ENCODE peak calls at places on chromosome 7, in six cellular contexts. E, X, A, L, T and O are unnamed samples.

GRCh38 chr7:122887198-122887597 is 938 bp upstream of the CADPS2 start:
- DNase-seq in T (peak), X (peak), E (peak), L (peak), A (peak), O (no peak)

GRCh38 chr7:19455508-19456132 is 253.2 kb downstream of the POLR1F start:
- DNase-seq in X (peak), E (no peak), A (no peak), L (no peak), T (no peak), O (no peak)

GRCh38 chr7:101507791-101508252 is 121.3 kb downstream of the MYL10 start:
- DNase-seq in X (peak), E (peak), T (peak), A (peak), L (peak), O (peak)

GRCh38 chr7:120843121-120843520 is 14.8 kb downstream of the TSPAN12 start:
- DNase-seq in L (no peak), T (no peak), E (no peak), A (no peak), X (no peak), O (no peak)

GRCh38 chr7:153381275-153382119 is 621.9 kb downstream of the ACTR3B start:
- DNase-seq in X (no peak), E (no peak), L (no peak), T (no peak), A (peak), O (peak)

GRCh38 chr7:109059089-109059488 is 489.4 kb downstream of the DNAJB9 start:
- DNase-seq in T (no peak), L (no peak), A (no peak), E (no peak), X (no peak), O (no peak)

GRCh38 chr7:48031111-48031510 is 2.2 kb upstream of the SUN3 start:
- DNase-seq in E (no peak), T (no peak), X (no peak), L (no peak), A (no peak), O (no peak)

GRCh38 chr7:97346349-97346748 is 228.9 kb downstream of the SDHAF3 start:
- DNase-seq in L (no peak), A (no peak), X (no peak), E (no peak), T (no peak), O (no peak)

GRCh38 chr7:818031-818699 is 14.1 kb upstream of the SUN1 start:
- DNase-seq in A (no peak), T (peak), L (no peak), E (peak), X (peak), O (no peak)

GRCh38 chr7:81284576-81284975 is 365.7 kb upstream of the SEMA3C start:
- DNase-seq in T (peak), X (peak), A (no peak), L (no peak), E (no peak), O (no peak)

GRCh38 chr7:159126496-159127345 is 17.9 kb downstream of the VIPR2 start:
- DNase-seq in T (no peak), E (no peak), A (no peak), L (no peak), X (no peak), O (no peak)

GRCh38 chr7:141511370-141512335 is 39.6 kb upstream of the AGK start:
- DNase-seq in E (no peak), A (no peak), X (peak), L (peak), T (no peak), O (no peak)

GRCh38 chr7:94477878-94478277 is 31.7 kb upstream of the CASD1 start:
- DNase-seq in T (no peak), X (no peak), A (no peak), L (no peak), E (no peak), O (no peak)

GRCh38 chr7:134935701-134936100 is 50.6 kb upstream of the AGBL3 start:
- DNase-seq in E (peak), A (no peak), L (no peak), X (peak), T (no peak), O (no peak)

GRCh38 chr7:154504938-154505337 is 452.7 kb downstream of the DPP6 start:
- DNase-seq in X (no peak), T (no peak), L (no peak), A (no peak), E (no peak), O (no peak)

GRCh38 chr7:154505362-154505761 is 453.2 kb downstream of the DPP6 start:
- DNase-seq in L (no peak), E (no peak), A (no peak), X (no peak), T (no peak), O (no peak)

GRCh38 chr7:154509192-154509591 is 457.0 kb downstream of the DPP6 start:
- DNase-seq in A (no peak), L (no peak), E (no peak), T (no peak), X (no peak), O (no peak)

DNA sequence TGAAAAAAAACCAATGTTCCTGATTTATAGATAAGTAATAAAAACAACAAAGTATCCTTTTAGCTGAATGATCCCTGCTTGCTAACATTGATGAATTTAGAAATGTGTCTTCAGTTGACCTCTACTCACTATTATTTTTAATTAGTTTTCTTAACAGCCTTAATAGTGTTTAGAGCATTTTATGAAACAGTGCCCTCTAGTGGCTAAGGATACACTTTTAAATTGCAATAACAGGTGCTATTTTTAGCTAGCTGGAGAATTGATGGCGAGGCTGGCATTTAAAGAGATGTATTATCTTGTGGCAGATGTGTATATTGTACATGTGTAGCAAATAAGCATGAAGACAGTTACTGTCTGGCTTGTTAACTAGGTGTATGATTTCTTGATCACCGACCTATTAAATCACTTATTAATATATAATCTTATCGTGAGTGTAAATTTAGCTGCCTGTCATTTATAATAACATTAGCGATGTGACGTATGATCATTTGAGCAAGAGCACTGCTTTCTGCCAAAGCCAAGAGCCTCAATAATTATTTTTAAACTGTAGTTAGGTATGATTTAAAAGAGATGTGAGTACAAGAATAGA is 451.9 kb downstream of the DPP6 start:
- DNase-seq in E (peak), A (peak), T (peak), X (peak), L (no peak), O (no peak)
- TF ChIP-seq CTCF in E (peak), A (peak), T (peak), X (peak), L (peak), O (peak)

GRCh38 chr7:98922392-98923107 is 44.2 kb downstream of the TRRAP start:
- DNase-seq in X (peak), E (peak), L (no peak), T (peak), A (no peak), O (no peak)
- TF ChIP-seq CTCF in X (peak), E (no peak), L (no peak), T (no peak), A (no peak), O (no peak)

DNA sequence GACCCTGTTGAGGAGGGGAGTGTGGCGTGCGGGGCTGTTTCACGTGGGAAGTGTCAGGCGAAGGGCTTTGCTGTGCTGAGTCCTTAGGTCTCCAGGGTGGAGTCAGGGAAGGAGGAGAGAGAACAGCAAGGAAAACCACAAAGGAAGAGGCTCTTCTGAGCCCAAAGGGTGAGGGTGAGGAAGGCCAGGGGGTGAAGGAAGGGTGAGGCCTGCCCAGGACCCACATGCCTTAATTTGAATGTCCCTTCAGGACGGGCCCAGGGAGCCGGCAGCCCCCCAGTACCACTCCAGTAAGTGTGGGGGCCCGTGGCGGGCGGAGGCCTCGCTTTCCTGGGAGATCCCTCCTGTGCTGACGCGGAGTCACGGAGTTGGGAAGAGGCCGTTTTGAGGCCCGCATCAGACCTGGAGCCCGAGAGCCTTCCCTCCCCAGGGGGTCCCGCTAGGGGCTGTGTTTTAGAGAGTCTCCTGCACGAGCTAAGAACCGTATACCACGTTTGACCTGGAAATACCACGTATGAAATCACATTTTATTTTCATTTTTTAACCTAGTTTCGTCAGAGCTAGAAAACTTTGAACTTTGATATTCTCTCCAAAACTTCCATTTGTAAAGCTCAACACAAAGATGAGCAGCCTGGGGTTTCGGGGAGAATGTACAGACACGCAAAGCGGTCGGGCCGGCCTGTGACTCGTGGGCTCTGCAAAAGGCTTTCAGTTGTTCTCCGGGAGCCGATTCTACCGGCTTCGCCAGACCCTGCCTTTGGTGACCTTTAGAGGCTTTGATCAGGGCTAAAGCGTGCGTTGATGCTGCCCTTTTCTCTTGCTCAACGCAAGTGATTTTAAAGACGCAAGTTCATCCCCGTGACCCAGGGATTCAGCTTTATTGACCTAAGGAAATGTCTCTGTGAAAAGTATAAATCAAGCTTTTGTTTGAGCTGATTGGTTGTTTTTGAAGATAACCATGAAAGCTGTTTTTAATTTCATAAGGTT is 23.6 kb upstream of the TTYH3 start:
- DNase-seq in E (no peak), A (no peak), L (no peak), T (no peak), X (no peak), O (no peak)
- TF ChIP-seq CTCF in E (no peak), A (no peak), L (no peak), T (no peak), X (no peak), O (no peak)

GRCh38 chr7:21702303-21702702 is 159.5 kb downstream of the DNAH11 start:
- DNase-seq in E (no peak), X (no peak), A (no peak), T (no peak), L (no peak), O (no peak)

DNA sequence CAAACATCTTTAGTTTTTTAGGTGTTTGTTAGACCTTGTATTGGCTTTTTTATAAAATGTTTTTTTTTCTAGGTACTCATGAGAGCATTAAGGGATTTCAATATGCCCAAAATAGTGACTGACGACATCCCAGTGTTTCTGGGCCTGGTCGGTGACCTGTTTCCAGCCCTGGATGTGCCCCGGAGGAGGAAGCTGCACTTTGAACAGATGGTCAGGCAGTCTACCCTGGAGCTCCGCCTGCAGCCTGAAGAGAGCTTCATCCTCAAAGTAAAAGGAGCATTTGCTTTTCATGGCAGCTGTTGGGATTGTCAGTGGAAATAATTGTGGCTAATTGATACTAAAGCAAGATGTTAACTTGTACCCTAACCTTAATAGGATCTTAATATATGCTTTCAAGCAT is 161.5 kb downstream of the DNAH11 start:
- DNase-seq in E (no peak), T (no peak), A (no peak), L (no peak), X (no peak), O (no peak)
- TF ChIP-seq CTCF in E (no peak), T (no peak), A (no peak), L (no peak), X (no peak), O (no peak)

DNA sequence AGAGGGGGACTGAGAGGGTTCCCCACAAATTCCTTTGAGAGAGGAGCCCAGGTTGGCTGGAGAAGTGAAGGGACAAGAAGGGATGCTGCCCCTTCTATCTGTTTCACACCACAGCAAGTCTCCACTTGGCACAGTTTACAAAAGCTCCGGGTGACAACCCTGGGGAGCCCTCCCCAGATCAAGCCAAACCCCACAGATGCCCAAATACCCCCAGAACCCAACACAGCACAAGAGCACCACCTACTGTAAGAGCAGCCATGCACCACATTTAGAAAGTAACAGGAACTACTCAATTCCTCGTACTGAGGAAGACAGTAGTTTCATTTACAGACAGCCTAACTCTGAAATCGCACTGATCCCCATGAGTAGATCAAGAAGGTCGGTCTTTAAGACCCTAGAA is 67.8 kb upstream of the ATP6V0A4 start:
- DNase-seq in A (no peak), X (peak), L (no peak), T (no peak), E (no peak), O (peak)
- TF ChIP-seq CTCF in A (no peak), X (peak), L (no peak), T (peak), E (peak), O (peak)

GRCh38 chr7:115135769-115136410 is 214.0 kb downstream of the MDFIC start:
- DNase-seq in A (no peak), L (no peak), E (peak), X (peak), T (no peak), O (no peak)

GRCh38 chr7:115133248-115133647 is 211.4 kb downstream of the MDFIC start:
- DNase-seq in E (no peak), T (no peak), L (no peak), A (no peak), X (no peak), O (no peak)

GRCh38 chr7:115136796-115137443 is 215.0 kb downstream of the MDFIC start:
- DNase-seq in E (no peak), A (no peak), X (no peak), T (no peak), L (no peak), O (no peak)

DNA sequence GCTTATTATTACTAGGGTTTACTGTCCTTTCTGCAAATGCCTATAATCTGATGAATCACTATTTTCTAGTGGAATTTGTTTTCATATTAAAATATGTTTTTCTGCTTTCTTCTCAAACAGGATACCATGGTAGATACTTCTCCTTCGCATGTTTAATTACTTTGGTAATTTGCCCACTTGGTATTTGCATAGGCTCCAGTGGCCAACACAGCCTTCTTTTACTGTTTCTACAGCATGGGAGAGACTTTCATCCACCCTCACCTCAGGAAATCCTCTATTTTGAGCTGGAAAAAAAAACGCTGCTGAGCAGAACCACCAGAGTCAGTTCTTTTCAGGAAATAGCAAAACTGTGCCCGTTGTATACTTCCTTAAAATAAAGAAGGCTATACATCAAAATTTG is 213.2 kb downstream of the MDFIC start:
- DNase-seq in L (no peak), T (no peak), E (no peak), X (peak), A (no peak), O (no peak)
- TF ChIP-seq CTCF in L (no peak), T (no peak), E (no peak), X (no peak), A (no peak), O (no peak)